ENCODE peak calls at places on chromosomes 11 and 22, in five cellular contexts. J, F, C, K and B are unnamed samples.

GRCh38 chr11:99316761-99317475 is 296.2 kb downstream of the CNTN5 start:
- DNase-seq in J (no peak), F (no peak), C (no peak), K (no peak), B (no peak)

GRCh38 chr11:126411971-126412381 is 56.5 kb downstream of the ST3GAL4 start:
- DNase-seq in J (no peak), F (peak; percentile 45), C (no peak), K (peak; percentile 41), B (no peak)

GRCh38 chr11:57458410-57459111 is 1.8 kb upstream of the RTN4RL2 start:
- DNase-seq in J (no peak), F (peak; percentile 71), C (peak; percentile 62), K (peak; percentile 82), B (peak; percentile 47)

GRCh38 chr11:94653561-94653960 is 86.4 kb downstream of the PIWIL4 start:
- DNase-seq in J (no peak), F (no peak), C (no peak), K (no peak), B (no peak)

GRCh38 chr11:71372693-71373657 is 75.2 kb downstream of the DHCR7 start:
- DNase-seq in J (no peak), F (peak; percentile 27), C (no peak), K (no peak), B (no peak)

GRCh38 chr11:104858882-104859735 is 39.2 kb downstream of the CASP12 start:
- DNase-seq in J (no peak), F (no peak), C (no peak), K (peak; percentile 73), B (no peak)

GRCh38 chr11:70826541-70826943 is 425.8 kb downstream of the SHANK2 start:
- DNase-seq in J (no peak), F (no peak), C (no peak), K (no peak), B (no peak)

GRCh38 chr11:108587109-108587508 is 6.5 kb downstream of the EXPH5 start:
- DNase-seq in J (no peak), F (no peak), C (no peak), K (no peak), B (no peak)

GRCh38 chr11:11155962-11156815 is 196.9 kb downstream of the CSNK2A3 start:
- DNase-seq in J (no peak), F (peak; percentile 77), C (no peak), K (no peak), B (peak; percentile 49)

GRCh38 chr11:2390871-2391662 is 9.5 kb upstream of the TSSC4 start:
- DNase-seq in J (no peak), F (peak; percentile 68), C (no peak), K (no peak), B (no peak)

GRCh38 chr11:28606930-28607329 is 498.7 kb downstream of the METTL15 start:
- DNase-seq in J (no peak), F (no peak), C (no peak), K (no peak), B (peak; percentile 37)

GRCh38 chr22:25146311-25146710 is 53.3 kb upstream of the CRYBB3 start:
- DNase-seq in J (peak; percentile 89), F (no peak), C (no peak), K (no peak), B (no peak)

DNA sequence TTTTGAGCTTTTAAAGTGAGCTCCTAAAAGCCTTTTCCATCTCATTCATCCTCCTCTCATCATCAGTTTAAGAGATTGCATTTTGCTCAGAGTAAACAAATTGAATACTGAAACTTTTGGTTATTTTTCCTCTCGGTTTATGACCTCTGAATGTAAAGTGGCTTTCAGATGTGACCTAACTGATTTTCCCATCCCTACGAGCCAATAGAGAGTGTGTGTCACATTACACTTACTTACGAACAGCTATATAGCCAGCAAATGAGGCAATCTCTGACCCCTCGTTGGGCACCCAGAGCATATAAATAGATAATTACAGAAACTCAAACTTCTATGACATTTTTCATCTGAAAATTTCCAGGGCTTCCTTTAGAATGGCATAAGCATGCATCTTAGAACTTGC is 317.7 kb downstream of the OPCML start:
- DNase-seq in J (no peak), F (no peak), C (no peak), K (no peak), B (no peak)
- H3K27me3 ChIP-seq in J (no peaks in the 10 kb centered on the region), F (no peaks in the 10 kb centered on the region), C (no peaks in the 10 kb centered on the region), K (no peaks in the 10 kb centered on the region), B (no peaks in the 10 kb centered on the region)

GRCh38 chr11:80816966-80817365 is 1376.1 kb upstream of the TENM4 start:
- DNase-seq in J (peak; percentile 6), F (no peak), C (no peak), K (no peak), B (no peak)
- TF ChIP-seq POLR2AphosphoS5 in J (no peak), F (no peak), C (no peak), K (no peak), B (no peak)

GRCh38 chr22:19765477-19766234 is 5.1 kb downstream of the TBX1 start:
- DNase-seq in J (no peak), F (peak; percentile 82), C (no peak), K (no peak), B (no peak)
- H3K27me3 ChIP-seq in J (peaks cover 17% of the 10 kb centered on the region), F (peaks cover 10% of the 10 kb centered on the region), C (peaks cover 98% of the 10 kb centered on the region), K (no peaks in the 10 kb centered on the region), B (peaks cover 60% of the 10 kb centered on the region)

GRCh38 chr22:38163844-38164577 is 17.6 kb downstream of the PLA2G6 start:
- DNase-seq in J (no peak), F (peak; percentile 81), C (no peak), K (no peak), B (no peak)

GRCh38 chr22:38167988-38168407 is 13.6 kb downstream of the PLA2G6 start:
- DNase-seq in J (no peak), F (no peak), C (peak; percentile 77), K (no peak), B (no peak)

GRCh38 chr22:38162881-38163843 is 18.5 kb downstream of the PLA2G6 start:
- DNase-seq in J (no peak), F (no peak), C (no peak), K (no peak), B (no peak)

GRCh38 chr22:38164578-38164953 is 17.1 kb downstream of the PLA2G6 start:
- DNase-seq in J (no peak), F (no peak), C (no peak), K (no peak), B (no peak)

DNA sequence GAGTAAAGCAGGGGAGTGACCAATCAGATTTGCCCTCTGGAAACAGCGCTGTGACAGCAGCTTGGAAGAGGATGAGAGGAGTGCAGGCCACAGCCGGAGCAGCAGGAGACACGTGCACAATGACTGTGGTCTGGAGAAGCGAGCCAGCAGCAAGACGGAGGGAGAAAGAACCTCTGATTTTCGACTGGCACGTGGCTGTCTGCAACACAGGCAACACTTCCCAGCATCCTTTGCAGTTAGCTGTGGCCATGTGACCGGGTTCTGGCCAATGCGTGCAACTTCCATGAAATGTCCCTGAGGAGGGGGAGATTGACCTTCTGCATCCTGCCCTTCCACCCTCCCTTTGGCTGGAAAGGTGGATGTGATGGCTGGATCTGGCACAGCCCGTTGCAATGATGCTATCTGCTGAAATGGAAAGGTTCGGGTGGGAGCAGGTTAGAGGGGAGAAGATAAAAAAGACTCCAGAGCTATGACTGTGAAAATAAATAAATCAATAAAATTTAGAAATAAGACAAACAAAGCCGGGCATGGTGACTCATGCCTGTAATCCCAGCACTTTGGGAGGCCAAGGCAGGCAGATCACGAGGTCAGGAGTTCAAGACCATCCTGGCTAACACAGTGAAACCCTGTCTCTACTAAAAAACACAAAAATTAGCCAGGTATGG is 15.6 kb downstream of the PLA2G6 start:
- DNase-seq in J (no peak), F (no peak), C (no peak), K (no peak), B (no peak)
- TF ChIP-seq POLR2AphosphoS5 in J (no peak), F (no peak), C (no peak), K (no peak), B (no peak)

DNA sequence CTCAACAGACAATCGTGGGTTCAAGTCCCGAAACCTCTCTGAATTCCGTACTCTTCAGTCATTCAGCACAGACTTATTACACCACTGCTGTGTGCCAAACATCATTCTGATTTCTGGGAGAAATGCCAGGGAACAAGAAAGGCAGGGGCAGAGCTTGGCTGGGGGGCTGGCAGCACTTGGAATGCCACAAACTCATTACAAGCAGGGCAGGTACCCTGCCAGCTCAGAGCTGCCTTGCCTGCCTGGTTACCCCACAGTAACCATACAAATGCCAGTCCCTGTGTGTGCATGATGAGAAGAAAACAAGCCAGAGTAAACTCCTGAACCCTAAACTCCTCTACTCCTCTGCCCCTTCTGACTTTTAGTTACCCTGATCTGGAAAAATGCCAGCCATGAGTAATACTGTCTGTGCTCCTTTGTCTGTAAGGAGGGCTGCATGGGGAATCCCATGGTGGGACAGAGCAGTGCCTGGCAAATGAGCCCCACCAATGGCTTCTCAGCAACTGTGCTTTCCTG is 6.9 kb upstream of the RAD9A start:
- DNase-seq in J (peak; percentile 42), F (no peak), C (no peak), K (no peak), B (no peak)
- H3K27me3 ChIP-seq in J (no peaks in the 10 kb centered on the region), F (no peaks in the 10 kb centered on the region), C (peaks cover 5% of the 10 kb centered on the region), K (no peaks in the 10 kb centered on the region), B (no peaks in the 10 kb centered on the region)

GRCh38 chr11:76335827-76336226 is 45.1 kb downstream of the THAP12 start:
- DNase-seq in J (no peak), F (no peak), C (no peak), K (no peak), B (no peak)

GRCh38 chr11:76339217-76339616 is 41.7 kb downstream of the THAP12 start:
- DNase-seq in J (peak; percentile 7), F (no peak), C (no peak), K (no peak), B (peak; percentile 85)

GRCh38 chr11:76336597-76336996 is 44.3 kb downstream of the THAP12 start:
- DNase-seq in J (no peak), F (no peak), C (no peak), K (no peak), B (no peak)

GRCh38 chr11:76337469-76337868 is 43.5 kb downstream of the THAP12 start:
- DNase-seq in J (no peak), F (no peak), C (no peak), K (no peak), B (no peak)

DNA sequence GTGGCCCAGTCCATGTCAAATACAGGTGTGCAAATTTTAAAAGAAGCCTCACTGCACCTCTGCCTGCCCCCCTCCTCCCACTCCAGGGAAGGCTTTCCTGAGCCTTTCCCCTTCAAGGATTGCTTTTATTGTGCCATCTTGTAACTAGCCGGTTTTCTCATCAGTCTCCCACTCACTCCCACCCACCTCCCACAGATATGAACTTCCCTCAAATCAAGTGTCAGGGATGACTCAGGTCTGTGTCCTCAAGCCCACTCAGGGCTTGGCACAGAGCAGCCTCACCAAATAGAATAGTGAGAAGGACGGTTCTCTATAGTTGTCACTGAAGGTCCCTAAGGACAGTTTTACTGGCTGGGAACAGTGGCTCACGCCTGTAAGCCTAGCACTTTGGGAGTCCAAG is 43.0 kb downstream of the THAP12 start:
- DNase-seq in J (no peak), F (no peak), C (no peak), K (no peak), B (no peak)
- TF ChIP-seq POLR2AphosphoS5 in J (no peak), F (no peak), C (no peak), K (no peak), B (no peak)

DNA sequence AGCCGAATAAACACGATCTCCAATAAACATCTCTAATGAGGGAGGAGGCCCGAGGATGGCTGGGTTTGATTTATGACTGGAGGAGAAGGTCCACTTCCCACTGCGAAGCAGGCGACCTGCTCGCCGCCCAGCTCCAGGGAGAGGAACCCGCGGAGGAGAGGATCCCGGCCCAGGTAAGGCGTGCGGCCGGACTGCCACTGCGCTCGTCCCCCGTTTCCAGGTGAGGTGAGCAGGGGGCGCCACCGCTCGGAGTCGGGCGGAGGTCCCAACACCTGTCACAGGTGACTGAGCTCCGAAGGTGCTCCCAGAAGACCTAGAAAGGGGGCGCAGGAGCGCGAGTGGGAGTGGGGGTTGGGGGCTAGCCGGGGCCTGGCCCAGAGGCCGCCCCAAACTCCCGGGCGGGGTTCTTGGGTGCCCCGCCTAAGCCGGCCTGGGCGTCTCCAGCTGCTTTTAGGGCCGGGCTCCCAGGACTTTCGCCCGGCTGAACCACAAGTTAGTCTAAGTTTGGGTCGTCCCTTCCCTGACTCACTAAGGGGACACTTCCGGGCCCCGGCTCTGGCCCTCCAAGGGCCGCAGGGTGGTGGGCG is 5.4 kb upstream of the PAX6 start:
- DNase-seq in J (no peak), F (peak; percentile 30), C (no peak), K (no peak), B (no peak)
- H3K27me3 ChIP-seq in J (peaks cover 99% of the 10 kb centered on the region), F (peaks cover 72% of the 10 kb centered on the region), C (peaks cover 100% of the 10 kb centered on the region), K (peaks cover 27% of the 10 kb centered on the region), B (peaks cover 96% of the 10 kb centered on the region)